ENCODE peak calls at places on chromosomes 6 and 20, in four cellular contexts. One of them, this sample, is unnamed.

GRCh38 chr20:2470051-2470431 is 548 bp downstream of the SNRPB start:
- DNase-seq in prostate gland: peak; percentile 35
- DNase-seq in fibroblast of lung: peak; percentile 68
- DNase-seq in GM06990: no peak
- DNase-seq in this sample: peak; percentile 70

GRCh38 chr6:88982720-88983119 is 19.3 kb upstream of the RNGTT start:
- DNase-seq in GM06990: no peak
- DNase-seq in fibroblast of lung: peak; percentile 84
- DNase-seq in prostate gland: peak; percentile 62
- DNase-seq in this sample: peak; percentile 56

GRCh38 chr20:1423625-1424106 is 30.8 kb upstream of the FKBP1A start:
- DNase-seq in prostate gland: peak; percentile 14
- DNase-seq in fibroblast of lung: peak; percentile 83
- DNase-seq in GM06990: no peak
- DNase-seq in this sample: no peak

GRCh38 chr6:48111143-48111506 is at the start of gene PTCHD4:
- DNase-seq in GM06990: no peak
- DNase-seq in prostate gland: peak; percentile 62
- DNase-seq in fibroblast of lung: peak; percentile 87
- DNase-seq in this sample: no peak

GRCh38 chr20:58841539-58842264 is 9.0 kb downstream of the GNAS-AS1 start:
- DNase-seq in prostate gland: no peak
- DNase-seq in GM06990: no peak
- DNase-seq in fibroblast of lung: no peak
- DNase-seq in this sample: no peak

GRCh38 chr6:3229566-3230274 is 2.3 kb upstream of the TUBB2B start:
- DNase-seq in prostate gland: no peak
- DNase-seq in GM06990: peak; percentile 69
- DNase-seq in fibroblast of lung: peak; percentile 56
- DNase-seq in this sample: peak; percentile 53

GRCh38 chr6:65126667-65127066 is 580.4 kb downstream of the EYS start:
- DNase-seq in fibroblast of lung: no peak
- DNase-seq in prostate gland: no peak
- DNase-seq in GM06990: no peak
- DNase-seq in this sample: no peak

GRCh38 chr6:163291622-163292021 is 122.9 kb upstream of the QKI start:
- DNase-seq in prostate gland: no peak
- DNase-seq in GM06990: no peak
- DNase-seq in fibroblast of lung: peak; percentile 84
- DNase-seq in this sample: no peak

GRCh38 chr20:11182715-11183114 is 508.9 kb upstream of the JAG1 start:
- DNase-seq in prostate gland: no peak
- DNase-seq in GM06990: no peak
- DNase-seq in fibroblast of lung: no peak
- DNase-seq in this sample: no peak

GRCh38 chr20:21523398-21523868 is 9.6 kb upstream of the NKX2-2 start:
- DNase-seq in prostate gland: no peak
- DNase-seq in GM06990: no peak
- DNase-seq in fibroblast of lung: no peak
- DNase-seq in this sample: no peak

GRCh38 chr6:148414836-148415235 is 72.2 kb downstream of the SASH1 start:
- DNase-seq in GM06990: no peak
- DNase-seq in fibroblast of lung: peak; percentile 88
- DNase-seq in prostate gland: no peak
- DNase-seq in this sample: no peak

GRCh38 chr6:67683960-67684359 is 951.1 kb upstream of the ADGRB3 start:
- DNase-seq in fibroblast of lung: peak; percentile 78
- DNase-seq in prostate gland: no peak
- DNase-seq in GM06990: no peak
- DNase-seq in this sample: no peak

GRCh38 chr6:124795879-124796838 is 166.1 kb upstream of the RNF217 start:
- DNase-seq in fibroblast of lung: peak; percentile 20
- DNase-seq in GM06990: no peak
- DNase-seq in prostate gland: peak; percentile 11
- DNase-seq in this sample: no peak

GRCh38 chr6:167827062-167827587 is 414 bp downstream of the AFDN start:
- DNase-seq in prostate gland: no peak
- DNase-seq in GM06990: no peak
- DNase-seq in fibroblast of lung: peak; percentile 17
- DNase-seq in this sample: peak; percentile 84

GRCh38 chr6:81226957-81227356 is 525.5 kb downstream of the TENT5A start:
- DNase-seq in GM06990: no peak
- DNase-seq in prostate gland: no peak
- DNase-seq in fibroblast of lung: peak; percentile 7
- DNase-seq in this sample: no peak

GRCh38 chr20:10590950-10591349 is 82.8 kb downstream of the JAG1 start:
- DNase-seq in fibroblast of lung: no peak
- DNase-seq in GM06990: no peak
- DNase-seq in prostate gland: no peak
- DNase-seq in this sample: no peak

GRCh38 chr20:23086056-23086551 is at the start of gene CD93:
- DNase-seq in fibroblast of lung: peak; percentile 18
- DNase-seq in GM06990: peak; percentile 50
- DNase-seq in prostate gland: no peak
- DNase-seq in this sample: peak; percentile 40

GRCh38 chr6:43846556-43846955 is 76.5 kb downstream of the VEGFA start:
- DNase-seq in fibroblast of lung: peak; percentile 69
- DNase-seq in prostate gland: no peak
- DNase-seq in GM06990: no peak
- DNase-seq in this sample: no peak

GRCh38 chr6:41450581-41450980 is 95.6 kb upstream of the FOXP4 start:
- DNase-seq in prostate gland: no peak
- DNase-seq in fibroblast of lung: no peak
- DNase-seq in GM06990: no peak
- DNase-seq in this sample: no peak

GRCh38 chr6:41449399-41450245 is 96.6 kb upstream of the FOXP4 start:
- DNase-seq in fibroblast of lung: no peak
- DNase-seq in GM06990: no peak
- DNase-seq in prostate gland: no peak
- DNase-seq in this sample: no peak

GRCh38 chr6:41452763-41453162 is 93.4 kb upstream of the FOXP4 start:
- DNase-seq in fibroblast of lung: no peak
- DNase-seq in GM06990: no peak
- DNase-seq in prostate gland: no peak
- DNase-seq in this sample: no peak

GRCh38 chr6:41451515-41452163 is 94.5 kb upstream of the FOXP4 start:
- DNase-seq in GM06990: no peak
- DNase-seq in prostate gland: no peak
- DNase-seq in fibroblast of lung: no peak
- DNase-seq in this sample: no peak

GRCh38 chr6:41451039-41451438 is 95.1 kb upstream of the FOXP4 start:
- DNase-seq in fibroblast of lung: no peak
- DNase-seq in GM06990: no peak
- DNase-seq in prostate gland: no peak
- DNase-seq in this sample: no peak
- TF ChIP-seq CTCF in fibroblast of lung: no peak
- TF ChIP-seq CTCF in GM06990: peak; percentile 27
- TF ChIP-seq CTCF in prostate gland: no peak
- TF ChIP-seq CTCF in this sample: no peak

GRCh38 chr20:12291386-12291785 is 373.7 kb downstream of the BTBD3 start:
- DNase-seq in prostate gland: no peak
- DNase-seq in GM06990: no peak
- DNase-seq in fibroblast of lung: no peak
- DNase-seq in this sample: no peak

GRCh38 chr20:12289476-12289875 is 371.8 kb downstream of the BTBD3 start:
- DNase-seq in GM06990: no peak
- DNase-seq in fibroblast of lung: no peak
- DNase-seq in prostate gland: no peak
- DNase-seq in this sample: no peak

DNA sequence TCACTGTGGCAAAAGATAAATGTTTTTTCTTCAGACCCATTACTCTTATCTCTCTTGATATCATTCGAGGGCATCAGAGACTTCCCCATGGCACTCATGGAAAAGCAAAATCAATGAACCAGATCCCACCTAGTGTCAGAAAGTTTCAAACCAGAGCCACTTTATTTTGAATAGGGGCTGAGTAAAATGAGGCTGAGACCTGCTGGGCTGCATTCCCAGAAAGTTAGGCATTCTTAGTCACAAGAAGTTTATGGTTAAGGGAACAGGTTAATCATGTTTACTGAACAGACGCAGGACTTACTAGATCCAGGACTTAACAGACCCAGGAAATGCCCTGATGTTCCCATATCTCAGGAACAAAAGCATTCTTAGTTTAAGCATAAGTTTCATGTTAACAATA is 369.9 kb downstream of the BTBD3 start:
- DNase-seq in GM06990: no peak
- DNase-seq in fibroblast of lung: no peak
- DNase-seq in prostate gland: peak; percentile 14
- DNase-seq in this sample: no peak
- TF ChIP-seq CTCF in GM06990: no peak
- TF ChIP-seq CTCF in fibroblast of lung: no peak
- TF ChIP-seq CTCF in prostate gland: no peak
- TF ChIP-seq CTCF in this sample: no peak

GRCh38 chr20:39913274-39913673 is 775.8 kb downstream of the MAFB start:
- DNase-seq in GM06990: no peak
- DNase-seq in prostate gland: no peak
- DNase-seq in fibroblast of lung: peak; percentile 9
- DNase-seq in this sample: no peak

GRCh38 chr20:39916236-39916635 is 772.8 kb downstream of the MAFB start:
- DNase-seq in GM06990: no peak
- DNase-seq in fibroblast of lung: peak; percentile 46
- DNase-seq in prostate gland: no peak
- DNase-seq in this sample: no peak

GRCh38 chr20:39910536-39910935 is 778.5 kb downstream of the MAFB start:
- DNase-seq in fibroblast of lung: no peak
- DNase-seq in prostate gland: no peak
- DNase-seq in GM06990: no peak
- DNase-seq in this sample: no peak

GRCh38 chr20:39909447-39909846 is 779.6 kb downstream of the MAFB start:
- DNase-seq in fibroblast of lung: no peak
- DNase-seq in prostate gland: no peak
- DNase-seq in GM06990: no peak
- DNase-seq in this sample: no peak

DNA sequence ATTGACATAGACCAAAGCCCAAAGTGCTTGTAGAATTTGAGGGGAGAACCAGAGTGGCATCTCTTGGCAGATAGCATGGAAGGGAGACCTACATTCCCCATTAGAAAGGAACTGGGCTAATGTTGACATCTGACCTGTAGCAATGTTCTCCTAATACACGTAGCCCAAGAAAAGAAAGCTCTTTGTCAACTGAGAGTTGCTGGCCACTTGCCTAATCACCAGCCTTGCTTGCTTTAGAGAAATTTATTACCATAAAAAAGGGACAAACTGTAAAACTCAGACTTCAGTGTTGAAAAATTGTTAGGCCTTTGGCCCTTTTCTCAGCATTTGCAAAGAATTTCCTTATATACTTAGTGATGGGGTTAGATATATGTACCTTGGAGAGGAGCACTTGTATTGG is 777.5 kb downstream of the MAFB start:
- DNase-seq in GM06990: no peak
- DNase-seq in fibroblast of lung: no peak
- DNase-seq in prostate gland: no peak
- DNase-seq in this sample: no peak
- TF ChIP-seq CTCF in GM06990: no peak
- TF ChIP-seq CTCF in fibroblast of lung: no peak
- TF ChIP-seq CTCF in prostate gland: no peak
- TF ChIP-seq CTCF in this sample: no peak

GRCh38 chr6:14578994-14579393 is 461.4 kb downstream of the CD83 start:
- DNase-seq in prostate gland: no peak
- DNase-seq in GM06990: no peak
- DNase-seq in fibroblast of lung: no peak
- DNase-seq in this sample: no peak

GRCh38 chr6:14584450-14584849 is 466.9 kb downstream of the CD83 start:
- DNase-seq in prostate gland: no peak
- DNase-seq in fibroblast of lung: peak; percentile 11
- DNase-seq in GM06990: no peak
- DNase-seq in this sample: no peak

GRCh38 chr6:14585689-14586088 is 468.1 kb downstream of the CD83 start:
- DNase-seq in prostate gland: no peak
- DNase-seq in GM06990: no peak
- DNase-seq in fibroblast of lung: no peak
- DNase-seq in this sample: no peak

GRCh38 chr6:14582731-14583130 is 465.2 kb downstream of the CD83 start:
- DNase-seq in prostate gland: no peak
- DNase-seq in GM06990: no peak
- DNase-seq in fibroblast of lung: no peak
- DNase-seq in this sample: no peak
- TF ChIP-seq CTCF in prostate gland: no peak
- TF ChIP-seq CTCF in GM06990: no peak
- TF ChIP-seq CTCF in fibroblast of lung: no peak
- TF ChIP-seq CTCF in this sample: no peak

GRCh38 chr6:71056656-71057055 is 99.8 kb upstream of the B3GAT2 start:
- DNase-seq in prostate gland: no peak
- DNase-seq in GM06990: no peak
- DNase-seq in fibroblast of lung: no peak
- DNase-seq in this sample: no peak
- TF ChIP-seq CTCF in prostate gland: no peak
- TF ChIP-seq CTCF in GM06990: no peak
- TF ChIP-seq CTCF in fibroblast of lung: no peak
- TF ChIP-seq CTCF in this sample: no peak

GRCh38 chr6:161103475-161103874 is 111.9 kb downstream of the MAP3K4 start:
- DNase-seq in GM06990: no peak
- DNase-seq in prostate gland: no peak
- DNase-seq in fibroblast of lung: no peak
- DNase-seq in this sample: no peak
- TF ChIP-seq CTCF in GM06990: no peak
- TF ChIP-seq CTCF in prostate gland: no peak
- TF ChIP-seq CTCF in fibroblast of lung: no peak
- TF ChIP-seq CTCF in this sample: no peak

This sample was measured in GM20000.